ENCODE peak calls at places on chromosomes 2 and 18, in five cellular contexts. One of them, this sample, is unnamed.

GRCh38 chr2:25797607-25798488 is 80.4 kb downstream of the ASXL2 start:
- DNase-seq in endothelial cell: no peak
- DNase-seq in MCF 10A: no peak
- DNase-seq in adrenal gland: no peak
- DNase-seq in kidney epithelial cell: no peak
- DNase-seq in this sample: no peak

GRCh38 chr18:5309888-5310470 is 14.5 kb upstream of the ZBTB14 start:
- DNase-seq in endothelial cell: no peak
- DNase-seq in MCF 10A: peak; percentile 14
- DNase-seq in adrenal gland: no peak
- DNase-seq in kidney epithelial cell: no peak
- DNase-seq in this sample: no peak

GRCh38 chr2:71043531-71044407 is 24.7 kb upstream of the NAGK start:
- DNase-seq in endothelial cell: no peak
- DNase-seq in MCF 10A: no peak
- DNase-seq in adrenal gland: no peak
- DNase-seq in kidney epithelial cell: no peak
- DNase-seq in this sample: no peak

GRCh38 chr2:151028691-151029176 is 232.9 kb downstream of the RBM43 start:
- DNase-seq in endothelial cell: no peak
- DNase-seq in MCF 10A: no peak
- DNase-seq in adrenal gland: no peak
- DNase-seq in kidney epithelial cell: no peak
- DNase-seq in this sample: no peak

GRCh38 chr2:156522824-156523440 is 86.8 kb downstream of the GPD2 start:
- DNase-seq in endothelial cell: no peak
- DNase-seq in MCF 10A: no peak
- DNase-seq in adrenal gland: no peak
- DNase-seq in kidney epithelial cell: no peak
- DNase-seq in this sample: no peak

GRCh38 chr2:230865766-230866703 is 1.3 kb downstream of the ITM2C start:
- DNase-seq in endothelial cell: peak; percentile 59
- DNase-seq in MCF 10A: no peak
- DNase-seq in adrenal gland: no peak
- DNase-seq in kidney epithelial cell: no peak
- DNase-seq in this sample: no peak

GRCh38 chr18:30034818-30035217 is 1007.7 kb downstream of the DSC3 start:
- DNase-seq in endothelial cell: no peak
- DNase-seq in MCF 10A: no peak
- DNase-seq in adrenal gland: no peak
- DNase-seq in kidney epithelial cell: no peak
- DNase-seq in this sample: no peak

GRCh38 chr2:41965886-41966285 is 81.9 kb upstream of the PKDCC start:
- DNase-seq in endothelial cell: no peak
- DNase-seq in MCF 10A: peak; percentile 57
- DNase-seq in adrenal gland: peak; percentile 7
- DNase-seq in kidney epithelial cell: no peak
- DNase-seq in this sample: no peak

GRCh38 chr18:62346327-62347090 is 21.4 kb downstream of the TNFRSF11A start:
- DNase-seq in endothelial cell: no peak
- DNase-seq in MCF 10A: no peak
- DNase-seq in adrenal gland: no peak
- DNase-seq in kidney epithelial cell: no peak
- DNase-seq in this sample: no peak

GRCh38 chr18:21074336-21075323 is 37.0 kb downstream of the ROCK1 start:
- DNase-seq in endothelial cell: no peak
- DNase-seq in MCF 10A: peak; percentile 40
- DNase-seq in adrenal gland: no peak
- DNase-seq in kidney epithelial cell: no peak
- DNase-seq in this sample: no peak

GRCh38 chr18:21270453-21270852 is 28.4 kb downstream of the GREB1L start:
- DNase-seq in endothelial cell: no peak
- DNase-seq in MCF 10A: peak; percentile 68
- DNase-seq in adrenal gland: no peak
- DNase-seq in kidney epithelial cell: peak; percentile 47
- DNase-seq in this sample: no peak

GRCh38 chr2:240403358-240404104 is 31.9 kb upstream of the GPC1 start:
- DNase-seq in endothelial cell: no peak
- DNase-seq in MCF 10A: no peak
- DNase-seq in adrenal gland: no peak
- DNase-seq in kidney epithelial cell: no peak
- DNase-seq in this sample: no peak

GRCh38 chr18:36950960-36951359 is 122.0 kb downstream of the KIAA1328 start:
- DNase-seq in endothelial cell: no peak
- DNase-seq in MCF 10A: no peak
- DNase-seq in adrenal gland: no peak
- DNase-seq in kidney epithelial cell: no peak
- DNase-seq in this sample: no peak

GRCh38 chr2:120373424-120373823 is 27.5 kb downstream of the INHBB start:
- DNase-seq in endothelial cell: no peak
- DNase-seq in MCF 10A: no peak
- DNase-seq in adrenal gland: no peak
- DNase-seq in kidney epithelial cell: no peak
- DNase-seq in this sample: no peak

GRCh38 chr2:204109681-204110080 is 173.1 kb downstream of the ICOS start:
- DNase-seq in endothelial cell: no peak
- DNase-seq in MCF 10A: no peak
- DNase-seq in adrenal gland: peak; percentile 9
- DNase-seq in kidney epithelial cell: no peak
- DNase-seq in this sample: no peak

GRCh38 chr2:104849618-104850097 is 4.3 kb upstream of the POU3F3 start:
- DNase-seq in endothelial cell: peak; percentile 81
- DNase-seq in MCF 10A: peak; percentile 73
- DNase-seq in adrenal gland: peak; percentile 70
- DNase-seq in kidney epithelial cell: no peak
- DNase-seq in this sample: no peak

GRCh38 chr2:241933175-241933911 is 63.8 kb downstream of the RTP5 start:
- DNase-seq in endothelial cell: no peak
- DNase-seq in MCF 10A: peak; percentile 20
- DNase-seq in adrenal gland: no peak
- DNase-seq in kidney epithelial cell: no peak
- DNase-seq in this sample: no peak

GRCh38 chr2:64767670-64768425 is 114.1 kb upstream of the SERTAD2 start:
- DNase-seq in endothelial cell: peak; percentile 59
- DNase-seq in MCF 10A: peak; percentile 82
- DNase-seq in adrenal gland: peak; percentile 92
- DNase-seq in kidney epithelial cell: no peak
- DNase-seq in this sample: peak; percentile 87

GRCh38 chr2:26982102-26982742 is 11.8 kb downstream of the MAPRE3 start:
- DNase-seq in endothelial cell: peak; percentile 51
- DNase-seq in MCF 10A: peak; percentile 76
- DNase-seq in adrenal gland: peak; percentile 89
- DNase-seq in kidney epithelial cell: no peak
- DNase-seq in this sample: peak; percentile 66

GRCh38 chr2:625415-626135 is 51.6 kb downstream of the TMEM18 start:
- DNase-seq in endothelial cell: no peak
- DNase-seq in MCF 10A: no peak
- DNase-seq in adrenal gland: no peak
- DNase-seq in kidney epithelial cell: no peak
- DNase-seq in this sample: no peak

GRCh38 chr2:184879671-184880070 is 281.3 kb downstream of the ZNF804A start:
- DNase-seq in endothelial cell: no peak
- DNase-seq in MCF 10A: no peak
- DNase-seq in adrenal gland: no peak
- DNase-seq in kidney epithelial cell: no peak
- DNase-seq in this sample: no peak

GRCh38 chr2:205654878-205655601 is 27.3 kb upstream of the NRP2 start:
- DNase-seq in endothelial cell: no peak
- DNase-seq in MCF 10A: peak; percentile 47
- DNase-seq in adrenal gland: no peak
- DNase-seq in kidney epithelial cell: peak; percentile 67
- DNase-seq in this sample: no peak

GRCh38 chr2:23381084-23381483 is 3.9 kb upstream of the KLHL29 start:
- DNase-seq in endothelial cell: no peak
- DNase-seq in MCF 10A: peak; percentile 97
- DNase-seq in adrenal gland: peak; percentile 73
- DNase-seq in kidney epithelial cell: peak; percentile 90
- DNase-seq in this sample: peak; percentile 67

GRCh38 chr18:67590571-67591141 is 74.1 kb upstream of the DSEL start:
- DNase-seq in endothelial cell: no peak
- DNase-seq in MCF 10A: peak; percentile 31
- DNase-seq in adrenal gland: no peak
- DNase-seq in kidney epithelial cell: no peak
- DNase-seq in this sample: no peak
- TF ChIP-seq CTCF in endothelial cell: no peak
- TF ChIP-seq CTCF in MCF 10A: no peak
- TF ChIP-seq CTCF in adrenal gland: no peak
- TF ChIP-seq CTCF in kidney epithelial cell: peak; percentile 18
- TF ChIP-seq CTCF in this sample: no peak

DNA sequence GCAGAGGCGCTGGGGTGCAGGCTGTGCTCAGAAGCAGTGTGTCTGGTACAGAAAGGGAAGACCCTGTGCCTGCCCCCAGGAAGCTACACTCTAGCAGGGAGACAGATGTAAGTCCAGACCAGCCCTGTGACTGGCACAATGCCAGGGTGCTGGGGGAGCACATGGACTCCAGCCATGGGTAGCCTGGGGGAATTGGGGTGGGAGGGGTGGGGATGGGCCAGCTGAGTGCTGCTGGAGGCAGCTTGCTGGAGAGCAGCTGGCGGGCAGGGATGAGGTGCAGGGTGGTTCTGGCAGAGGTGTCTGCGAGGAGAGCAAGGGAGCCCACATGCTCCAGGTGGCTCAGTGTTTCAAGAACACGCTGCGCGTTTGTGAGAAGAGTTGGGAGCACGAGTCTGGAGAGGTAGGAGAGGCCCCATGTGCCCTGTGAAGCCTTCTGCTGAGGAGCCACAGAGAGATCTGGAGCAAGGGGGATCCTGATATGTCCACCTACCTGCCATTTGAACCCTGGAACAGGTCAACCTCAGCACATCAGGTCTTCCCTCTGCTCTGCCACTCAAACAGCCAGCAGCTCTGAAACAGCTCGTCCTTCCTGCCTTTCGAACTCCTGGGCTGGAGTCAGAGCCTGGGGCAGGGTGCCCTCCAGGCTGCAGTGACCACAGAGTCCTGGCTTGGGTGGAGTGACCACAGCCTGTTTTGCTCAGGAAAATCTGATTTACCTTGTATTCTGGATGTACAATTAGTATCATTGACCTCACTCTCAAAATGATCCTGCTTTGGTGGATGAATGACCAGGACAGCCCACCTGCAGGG is 15.1 kb downstream of the ALLC start:
- DNase-seq in endothelial cell: no peak
- DNase-seq in MCF 10A: no peak
- DNase-seq in adrenal gland: no peak
- DNase-seq in kidney epithelial cell: no peak
- DNase-seq in this sample: no peak
- TF ChIP-seq CTCF in endothelial cell: no peak
- TF ChIP-seq CTCF in MCF 10A: no peak
- TF ChIP-seq CTCF in adrenal gland: no peak
- TF ChIP-seq CTCF in kidney epithelial cell: no peak
- TF ChIP-seq CTCF in this sample: no peak

GRCh38 chr18:49778826-49779465 is 34.4 kb downstream of the ACAA2 start:
- DNase-seq in endothelial cell: no peak
- DNase-seq in MCF 10A: peak; percentile 67
- DNase-seq in adrenal gland: no peak
- DNase-seq in kidney epithelial cell: no peak
- DNase-seq in this sample: no peak

GRCh38 chr18:49788327-49788908 is 24.9 kb downstream of the ACAA2 start:
- DNase-seq in endothelial cell: no peak
- DNase-seq in MCF 10A: no peak
- DNase-seq in adrenal gland: no peak
- DNase-seq in kidney epithelial cell: no peak
- DNase-seq in this sample: no peak

GRCh38 chr18:49786019-49786720 is 27.2 kb downstream of the ACAA2 start:
- DNase-seq in endothelial cell: no peak
- DNase-seq in MCF 10A: no peak
- DNase-seq in adrenal gland: no peak
- DNase-seq in kidney epithelial cell: no peak
- DNase-seq in this sample: no peak

GRCh38 chr18:49784427-49785185 is 28.7 kb downstream of the ACAA2 start:
- DNase-seq in endothelial cell: no peak
- DNase-seq in MCF 10A: no peak
- DNase-seq in adrenal gland: no peak
- DNase-seq in kidney epithelial cell: no peak
- DNase-seq in this sample: no peak
- TF ChIP-seq CTCF in endothelial cell: no peak
- TF ChIP-seq CTCF in MCF 10A: peak; percentile 31
- TF ChIP-seq CTCF in adrenal gland: no peak
- TF ChIP-seq CTCF in kidney epithelial cell: peak; percentile 28
- TF ChIP-seq CTCF in this sample: no peak

GRCh38 chr2:8627019-8627691 is 54.7 kb upstream of the ID2 start:
- DNase-seq in endothelial cell: no peak
- DNase-seq in MCF 10A: no peak
- DNase-seq in adrenal gland: no peak
- DNase-seq in kidney epithelial cell: no peak
- DNase-seq in this sample: no peak
- TF ChIP-seq CTCF in endothelial cell: no peak
- TF ChIP-seq CTCF in MCF 10A: no peak
- TF ChIP-seq CTCF in adrenal gland: no peak
- TF ChIP-seq CTCF in kidney epithelial cell: peak; percentile 3
- TF ChIP-seq CTCF in this sample: no peak

GRCh38 chr2:32212293-32212692 is 46.6 kb downstream of the SLC30A6 start:
- DNase-seq in endothelial cell: no peak
- DNase-seq in MCF 10A: no peak
- DNase-seq in adrenal gland: no peak
- DNase-seq in kidney epithelial cell: no peak
- DNase-seq in this sample: no peak
- TF ChIP-seq CTCF in endothelial cell: no peak
- TF ChIP-seq CTCF in MCF 10A: no peak
- TF ChIP-seq CTCF in adrenal gland: no peak
- TF ChIP-seq CTCF in kidney epithelial cell: no peak
- TF ChIP-seq CTCF in this sample: no peak

DNA sequence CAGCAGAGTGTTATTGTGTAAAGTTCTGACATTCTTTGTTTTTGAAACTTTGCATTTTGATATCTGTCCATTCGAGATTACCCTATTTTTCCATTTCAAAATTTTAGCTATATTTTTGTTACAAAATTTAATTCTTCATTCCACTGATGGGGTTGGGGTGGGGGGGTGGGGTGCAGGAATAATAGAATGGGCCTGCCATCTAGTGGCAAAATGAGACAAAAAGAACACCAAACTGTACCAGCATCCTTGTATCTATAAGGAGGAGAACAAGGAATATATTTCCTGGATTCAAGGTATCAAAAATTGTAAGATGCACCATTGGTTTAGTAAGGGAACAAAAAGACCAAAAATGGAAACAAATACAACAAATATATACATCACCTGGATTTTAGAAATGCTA is 27.9 kb upstream of the TTR start:
- DNase-seq in endothelial cell: no peak
- DNase-seq in MCF 10A: peak; percentile 24
- DNase-seq in adrenal gland: no peak
- DNase-seq in kidney epithelial cell: no peak
- DNase-seq in this sample: no peak
- TF ChIP-seq CTCF in endothelial cell: no peak
- TF ChIP-seq CTCF in MCF 10A: peak; percentile 42
- TF ChIP-seq CTCF in adrenal gland: no peak
- TF ChIP-seq CTCF in kidney epithelial cell: peak; percentile 13
- TF ChIP-seq CTCF in this sample: no peak

GRCh38 chr2:59276033-59276432 is 1034.9 kb upstream of the FANCL start:
- DNase-seq in endothelial cell: no peak
- DNase-seq in MCF 10A: no peak
- DNase-seq in adrenal gland: no peak
- DNase-seq in kidney epithelial cell: no peak
- DNase-seq in this sample: no peak
- TF ChIP-seq CTCF in endothelial cell: peak; percentile 67
- TF ChIP-seq CTCF in MCF 10A: peak; percentile 28
- TF ChIP-seq CTCF in adrenal gland: no peak
- TF ChIP-seq CTCF in kidney epithelial cell: peak; percentile 53
- TF ChIP-seq CTCF in this sample: peak; percentile 20

GRCh38 chr18:48607049-48607984 is 68.5 kb downstream of the CTIF start:
- DNase-seq in endothelial cell: no peak
- DNase-seq in MCF 10A: peak; percentile 43
- DNase-seq in adrenal gland: peak; percentile 57
- DNase-seq in kidney epithelial cell: no peak
- DNase-seq in this sample: no peak
- TF ChIP-seq CTCF in endothelial cell: no peak
- TF ChIP-seq CTCF in MCF 10A: no peak
- TF ChIP-seq CTCF in adrenal gland: no peak
- TF ChIP-seq CTCF in kidney epithelial cell: no peak
- TF ChIP-seq CTCF in this sample: no peak